ENCODE peak calls at places on chromosome 9, in four cellular contexts. U is activated effector memory CD4-positive, alpha-beta T cell treated with anti-CD3 and anti-CD28 coated beads, Interleukin-2, amount 50 U/mL, for 16 hours; W is NCI-H1092; P is NCI-H1417. V is an unnamed sample.

GRCh38 chr9:19988281-19988680 is 199.4 kb upstream of the SLC24A2 start:
- DNase-seq in U (no peak), W (no peak), P (no peak), V (no peak)

GRCh38 chr9:137589441-137590122 is 730 bp downstream of the ZMYND19 start:
- DNase-seq in U (no peak), W (no peak), P (peak; percentile 36), V (no peak)

GRCh38 chr9:99824378-99825157 is 2.9 kb downstream of the NR4A3 start:
- DNase-seq in U (peak; percentile 86), W (no peak), P (peak; percentile 59), V (no peak)

GRCh38 chr9:18018661-18019060 is 439.8 kb downstream of the SH3GL2 start:
- DNase-seq in U (no peak), W (no peak), P (no peak), V (no peak)

GRCh38 chr9:96075111-96075510 is 199.6 kb downstream of the ERCC6L2 start:
- DNase-seq in U (no peak), W (no peak), P (no peak), V (no peak)

GRCh38 chr9:899440-900184 is 58.1 kb downstream of the DMRT1 start:
- DNase-seq in U (no peak), W (no peak), P (no peak), V (no peak)

GRCh38 chr9:96136992-96137665 is 164.8 kb downstream of the HSD17B3 start:
- DNase-seq in U (no peak), W (no peak), P (no peak), V (no peak)

GRCh38 chr9:37632479-37632878 is 18.3 kb upstream of the FRMPD1 start:
- DNase-seq in U (no peak), W (no peak), P (no peak), V (no peak)

GRCh38 chr9:131607591-131607990 is 62.3 kb downstream of the PRRT1B start:
- DNase-seq in U (no peak), W (no peak), P (no peak), V (no peak)

GRCh38 chr9:129500166-129500862 is 120.6 kb downstream of the C9orf50 start:
- DNase-seq in U (no peak), W (no peak), P (peak; percentile 68), V (no peak)

GRCh38 chr9:78366827-78367226 is 69.9 kb downstream of the PSAT1 start:
- DNase-seq in U (no peak), W (no peak), P (peak; percentile 56), V (no peak)

GRCh38 chr9:101451498-101451897 is 15.9 kb upstream of the ALDOB start:
- DNase-seq in U (no peak), W (no peak), P (no peak), V (no peak)

GRCh38 chr9:16052146-16052545 is 499.3 kb downstream of the CCDC171 start:
- DNase-seq in U (no peak), W (no peak), P (no peak), V (no peak)

GRCh38 chr9:72952914-72953313 is at the start of gene ALDH1A1:
- DNase-seq in U (no peak), W (no peak), P (peak; percentile 73), V (no peak)

GRCh38 chr9:98726735-98727134 is 18.0 kb upstream of the GABBR2 start:
- DNase-seq in U (no peak), W (no peak), P (peak; percentile 33), V (no peak)

GRCh38 chr9:15308511-15308910 is 1.5 kb upstream of the TTC39B start:
- DNase-seq in U (no peak), W (no peak), P (no peak), V (peak; percentile 63)

GRCh38 chr9:78278177-78278777 is 18.6 kb upstream of the PSAT1 start:
- DNase-seq in U (no peak), W (no peak), P (no peak), V (no peak)

GRCh38 chr9:137044502-137045177 is 1.3 kb downstream of the NPDC1 start:
- DNase-seq in U (no peak), W (peak; percentile 32), P (peak; percentile 79), V (no peak)

GRCh38 chr9:96523429-96523828 is 73.5 kb downstream of the HABP4 start:
- DNase-seq in U (no peak), W (no peak), P (no peak), V (no peak)

GRCh38 chr9:34379334-34380033 is 2.8 kb upstream of the MYORG start:
- DNase-seq in U (peak; percentile 95), W (peak; percentile 73), P (peak; percentile 38), V (peak; percentile 41)

GRCh38 chr9:5736563-5737346 is 96.2 kb downstream of the ERMP1 start:
- DNase-seq in U (no peak), W (no peak), P (no peak), V (no peak)

GRCh38 chr9:86838883-86839497 is 108.3 kb downstream of the GAS1 start:
- DNase-seq in U (no peak), W (no peak), P (no peak), V (no peak)

GRCh38 chr9:34500623-34501267 is 22.0 kb downstream of the ENHO start:
- DNase-seq in U (peak; percentile 90), W (peak; percentile 64), P (peak; percentile 65), V (no peak)

GRCh38 chr9:116998305-116998704 is 311.2 kb downstream of the TRIM32 start:
- DNase-seq in U (no peak), W (no peak), P (no peak), V (no peak)

GRCh38 chr9:3992924-3993323 is 306.9 kb downstream of the GLIS3 start:
- DNase-seq in U (no peak), W (no peak), P (no peak), V (no peak)

GRCh38 chr9:110291921-110292575 is 35.7 kb upstream of the TXN start:
- DNase-seq in U (no peak), W (no peak), P (no peak), V (no peak)

GRCh38 chr9:105957830-105958229 is 263.5 kb downstream of the TMEM38B start:
- DNase-seq in U (no peak), W (no peak), P (no peak), V (no peak)

GRCh38 chr9:73667749-73668148 is 516.1 kb downstream of the ANXA1 start:
- DNase-seq in U (no peak), W (no peak), P (no peak), V (no peak)

GRCh38 chr9:64128572-64128971 is 1156.4 kb downstream of the FOXD4L5 start:
- DNase-seq in U (no peak), W (no peak), P (no peak), V (no peak)

GRCh38 chr9:21964925-21965385 is 29.2 kb downstream of the CDKN2A start:
- DNase-seq in U (peak; percentile 88), W (no peak), P (no peak), V (peak; percentile 44)

GRCh38 chr9:115395511-115396021 is 277.6 kb upstream of the TNC start:
- DNase-seq in U (no peak), W (peak; percentile 8), P (peak; percentile 66), V (no peak)